ENCODE peak calls at places on chromosomes 6 and 20, in seven cellular contexts. One of them, this sample, is unnamed.

GRCh38 chr6:52551483-52552277 is 25.2 kb downstream of the TRAM2 start:
- DNase-seq in foreskin fibroblast: peak
- DNase-seq in HCT116: no peak
- DNase-seq in osteocyte: peak
- DNase-seq in GM23338: peak
- DNase-seq in fibroblast of the aortic adventitia: peak
- DNase-seq in psoas muscle: peak
- DNase-seq in this sample: peak

GRCh38 chr6:150320450-150320849 is 48.4 kb upstream of the IYD start:
- DNase-seq in fibroblast of the aortic adventitia: peak
- DNase-seq in psoas muscle: peak
- DNase-seq in foreskin fibroblast: no peak
- DNase-seq in HCT116: no peak
- DNase-seq in osteocyte: no peak
- DNase-seq in GM23338: no peak
- DNase-seq in this sample: no peak

GRCh38 chr20:13105071-13105470 is 96.3 kb downstream of the SPTLC3 start:
- DNase-seq in osteocyte: no peak
- DNase-seq in foreskin fibroblast: no peak
- DNase-seq in psoas muscle: no peak
- DNase-seq in GM23338: peak
- DNase-seq in HCT116: no peak
- DNase-seq in fibroblast of the aortic adventitia: no peak
- DNase-seq in this sample: no peak

GRCh38 chr6:12356983-12357972 is 67.1 kb downstream of the EDN1 start:
- DNase-seq in osteocyte: no peak
- DNase-seq in fibroblast of the aortic adventitia: no peak
- DNase-seq in foreskin fibroblast: peak
- DNase-seq in GM23338: no peak
- DNase-seq in psoas muscle: no peak
- DNase-seq in HCT116: no peak
- DNase-seq in this sample: no peak

GRCh38 chr6:71203211-71203610 is 85.4 kb upstream of the OGFRL1 start:
- DNase-seq in psoas muscle: no peak
- DNase-seq in osteocyte: no peak
- DNase-seq in GM23338: no peak
- DNase-seq in HCT116: no peak
- DNase-seq in foreskin fibroblast: no peak
- DNase-seq in fibroblast of the aortic adventitia: no peak
- DNase-seq in this sample: no peak

GRCh38 chr20:47950103-47950502 is 164.8 kb upstream of the SULF2 start:
- DNase-seq in osteocyte: no peak
- DNase-seq in fibroblast of the aortic adventitia: no peak
- DNase-seq in GM23338: no peak
- DNase-seq in foreskin fibroblast: no peak
- DNase-seq in HCT116: no peak
- DNase-seq in psoas muscle: no peak
- DNase-seq in this sample: no peak

GRCh38 chr20:63551068-63551467 is 2.9 kb upstream of the FNDC11 start:
- DNase-seq in osteocyte: no peak
- DNase-seq in psoas muscle: no peak
- DNase-seq in foreskin fibroblast: peak
- DNase-seq in GM23338: no peak
- DNase-seq in HCT116: no peak
- DNase-seq in fibroblast of the aortic adventitia: no peak
- DNase-seq in this sample: no peak

GRCh38 chr6:29989211-29989610 is 46.9 kb downstream of the HLA-A start:
- DNase-seq in HCT116: no peak
- DNase-seq in fibroblast of the aortic adventitia: no peak
- DNase-seq in psoas muscle: no peak
- DNase-seq in osteocyte: no peak
- DNase-seq in foreskin fibroblast: peak
- DNase-seq in GM23338: no peak
- DNase-seq in this sample: peak

GRCh38 chr6:137892271-137892708 is 25.2 kb downstream of the TNFAIP3 start:
- DNase-seq in foreskin fibroblast: peak
- DNase-seq in psoas muscle: no peak
- DNase-seq in osteocyte: no peak
- DNase-seq in GM23338: no peak
- DNase-seq in fibroblast of the aortic adventitia: peak
- DNase-seq in HCT116: no peak
- DNase-seq in this sample: no peak

GRCh38 chr20:22771706-22772105 is 187.3 kb upstream of the FOXA2 start:
- DNase-seq in fibroblast of the aortic adventitia: no peak
- DNase-seq in foreskin fibroblast: no peak
- DNase-seq in HCT116: no peak
- DNase-seq in psoas muscle: no peak
- DNase-seq in osteocyte: no peak
- DNase-seq in GM23338: no peak
- DNase-seq in this sample: no peak

GRCh38 chr6:93968126-93968525 is 548.8 kb upstream of the EPHA7 start:
- DNase-seq in HCT116: no peak
- DNase-seq in osteocyte: no peak
- DNase-seq in fibroblast of the aortic adventitia: no peak
- DNase-seq in psoas muscle: no peak
- DNase-seq in foreskin fibroblast: no peak
- DNase-seq in GM23338: no peak
- DNase-seq in this sample: no peak

GRCh38 chr20:17520583-17520982 is 10.6 kb downstream of the BFSP1 start:
- DNase-seq in osteocyte: no peak
- DNase-seq in fibroblast of the aortic adventitia: no peak
- DNase-seq in psoas muscle: no peak
- DNase-seq in HCT116: no peak
- DNase-seq in foreskin fibroblast: no peak
- DNase-seq in GM23338: peak
- DNase-seq in this sample: no peak

GRCh38 chr20:18090044-18090443 is 32.3 kb upstream of the OVOL2 start:
- DNase-seq in psoas muscle: no peak
- DNase-seq in foreskin fibroblast: no peak
- DNase-seq in GM23338: no peak
- DNase-seq in HCT116: no peak
- DNase-seq in osteocyte: peak
- DNase-seq in fibroblast of the aortic adventitia: no peak
- DNase-seq in this sample: no peak

GRCh38 chr20:62936996-62937352 is 973 bp upstream of the GID8 start:
- DNase-seq in GM23338: no peak
- DNase-seq in psoas muscle: no peak
- DNase-seq in HCT116: no peak
- DNase-seq in osteocyte: no peak
- DNase-seq in fibroblast of the aortic adventitia: peak
- DNase-seq in foreskin fibroblast: peak
- DNase-seq in this sample: no peak

GRCh38 chr6:109456283-109456583 is 661 bp upstream of the MICAL1 start:
- DNase-seq in fibroblast of the aortic adventitia: no peak
- DNase-seq in HCT116: no peak
- DNase-seq in foreskin fibroblast: no peak
- DNase-seq in osteocyte: no peak
- DNase-seq in GM23338: peak
- DNase-seq in psoas muscle: no peak
- DNase-seq in this sample: peak

GRCh38 chr6:30820196-30820595 is 64.1 kb upstream of the DDR1 start:
- DNase-seq in GM23338: no peak
- DNase-seq in osteocyte: no peak
- DNase-seq in fibroblast of the aortic adventitia: peak
- DNase-seq in HCT116: peak
- DNase-seq in psoas muscle: peak
- DNase-seq in foreskin fibroblast: peak
- DNase-seq in this sample: no peak

GRCh38 chr6:105794263-105794662 is 291.9 kb upstream of the PRDM1 start:
- DNase-seq in GM23338: peak
- DNase-seq in HCT116: no peak
- DNase-seq in osteocyte: no peak
- DNase-seq in foreskin fibroblast: peak
- DNase-seq in psoas muscle: peak
- DNase-seq in fibroblast of the aortic adventitia: peak
- DNase-seq in this sample: peak

GRCh38 chr6:36724514-36725385 is 27.1 kb downstream of the RAB44 start:
- DNase-seq in HCT116: peak
- DNase-seq in GM23338: peak
- DNase-seq in foreskin fibroblast: peak
- DNase-seq in osteocyte: no peak
- DNase-seq in fibroblast of the aortic adventitia: peak
- DNase-seq in psoas muscle: peak
- DNase-seq in this sample: peak
- TF ChIP-seq CTCF in HCT116: peak
- TF ChIP-seq CTCF in GM23338: peak
- TF ChIP-seq CTCF in foreskin fibroblast: peak
- TF ChIP-seq CTCF in osteocyte: peak
- TF ChIP-seq CTCF in fibroblast of the aortic adventitia: peak
- TF ChIP-seq CTCF in psoas muscle: peak
- TF ChIP-seq CTCF in this sample: peak

DNA sequence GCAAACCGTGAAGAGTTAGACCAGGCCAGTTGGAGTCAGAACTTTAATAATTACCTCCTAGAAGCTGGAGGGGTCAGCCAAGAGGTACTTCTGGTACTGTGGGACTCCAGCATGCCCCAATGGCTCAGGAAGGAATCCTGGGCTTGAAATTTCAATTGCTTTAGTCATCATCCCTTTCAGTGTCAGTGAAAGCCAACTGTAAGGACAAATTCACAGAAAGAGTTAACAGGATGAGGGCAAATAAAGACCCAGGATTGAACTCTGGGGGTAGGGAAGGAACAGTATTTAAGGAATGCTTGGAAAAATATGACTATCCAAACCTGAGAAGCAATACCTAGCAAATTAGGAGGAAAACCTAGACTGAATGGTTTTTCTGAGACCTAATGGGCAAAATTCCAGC is 735.1 kb upstream of the MARCKS start:
- DNase-seq in psoas muscle: no peak
- DNase-seq in osteocyte: no peak
- DNase-seq in foreskin fibroblast: peak
- DNase-seq in HCT116: peak
- DNase-seq in GM23338: peak
- DNase-seq in fibroblast of the aortic adventitia: peak
- DNase-seq in this sample: peak
- TF ChIP-seq CTCF in psoas muscle: no peak
- TF ChIP-seq CTCF in osteocyte: peak
- TF ChIP-seq CTCF in foreskin fibroblast: peak
- TF ChIP-seq CTCF in HCT116: peak
- TF ChIP-seq CTCF in GM23338: peak
- TF ChIP-seq CTCF in fibroblast of the aortic adventitia: peak
- TF ChIP-seq CTCF in this sample: peak

DNA sequence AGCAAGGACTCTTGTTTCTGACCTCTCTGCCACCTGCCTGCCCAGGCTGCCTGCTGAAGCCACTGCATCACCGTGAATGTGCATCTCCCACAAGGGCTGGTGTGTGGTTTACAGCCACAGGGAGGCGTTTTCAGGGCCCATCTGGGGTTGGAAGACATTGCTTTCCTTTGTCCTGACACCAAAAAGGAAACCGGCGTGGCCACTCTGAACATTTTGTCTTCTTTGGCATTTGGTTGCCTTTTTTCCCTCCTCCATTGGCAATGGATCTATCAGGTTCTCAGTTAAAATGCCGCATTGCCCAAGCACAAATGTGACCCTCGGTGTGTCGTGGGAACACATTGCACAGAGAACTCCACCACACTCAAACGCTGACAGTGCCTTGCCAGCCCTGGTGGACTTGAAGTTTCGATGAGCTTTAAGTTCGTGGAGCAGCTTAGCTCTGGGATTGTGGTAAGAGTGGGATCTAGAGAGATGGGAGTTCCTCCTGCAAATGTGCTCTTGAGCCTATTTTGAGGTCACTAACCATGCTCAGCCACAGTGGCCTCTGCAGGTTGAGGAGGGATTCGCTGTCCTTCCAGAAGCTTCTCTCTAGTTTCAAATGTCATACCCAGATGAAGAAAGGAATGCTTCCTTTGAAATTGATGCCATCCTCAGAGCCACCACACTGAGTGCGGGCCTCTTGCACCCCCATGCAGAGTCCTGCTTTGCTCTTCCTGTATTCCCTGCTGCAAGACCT is 14.8 kb upstream of the PCK1 start:
- DNase-seq in osteocyte: no peak
- DNase-seq in psoas muscle: no peak
- DNase-seq in GM23338: peak
- DNase-seq in foreskin fibroblast: no peak
- DNase-seq in HCT116: no peak
- DNase-seq in fibroblast of the aortic adventitia: no peak
- DNase-seq in this sample: peak
- TF ChIP-seq CTCF in osteocyte: no peak
- TF ChIP-seq CTCF in psoas muscle: no peak
- TF ChIP-seq CTCF in GM23338: peak
- TF ChIP-seq CTCF in foreskin fibroblast: no peak
- TF ChIP-seq CTCF in HCT116: no peak
- TF ChIP-seq CTCF in fibroblast of the aortic adventitia: no peak
- TF ChIP-seq CTCF in this sample: peak

GRCh38 chr6:28809947-28810654 is 113.7 kb downstream of the TRIM27 start:
- DNase-seq in foreskin fibroblast: peak
- DNase-seq in HCT116: no peak
- DNase-seq in fibroblast of the aortic adventitia: no peak
- DNase-seq in osteocyte: no peak
- DNase-seq in psoas muscle: no peak
- DNase-seq in GM23338: peak
- DNase-seq in this sample: peak
- TF ChIP-seq CTCF in foreskin fibroblast: no peak
- TF ChIP-seq CTCF in HCT116: no peak
- TF ChIP-seq CTCF in fibroblast of the aortic adventitia: no peak
- TF ChIP-seq CTCF in osteocyte: no peak
- TF ChIP-seq CTCF in psoas muscle: no peak
- TF ChIP-seq CTCF in GM23338: peak
- TF ChIP-seq CTCF in this sample: peak

DNA sequence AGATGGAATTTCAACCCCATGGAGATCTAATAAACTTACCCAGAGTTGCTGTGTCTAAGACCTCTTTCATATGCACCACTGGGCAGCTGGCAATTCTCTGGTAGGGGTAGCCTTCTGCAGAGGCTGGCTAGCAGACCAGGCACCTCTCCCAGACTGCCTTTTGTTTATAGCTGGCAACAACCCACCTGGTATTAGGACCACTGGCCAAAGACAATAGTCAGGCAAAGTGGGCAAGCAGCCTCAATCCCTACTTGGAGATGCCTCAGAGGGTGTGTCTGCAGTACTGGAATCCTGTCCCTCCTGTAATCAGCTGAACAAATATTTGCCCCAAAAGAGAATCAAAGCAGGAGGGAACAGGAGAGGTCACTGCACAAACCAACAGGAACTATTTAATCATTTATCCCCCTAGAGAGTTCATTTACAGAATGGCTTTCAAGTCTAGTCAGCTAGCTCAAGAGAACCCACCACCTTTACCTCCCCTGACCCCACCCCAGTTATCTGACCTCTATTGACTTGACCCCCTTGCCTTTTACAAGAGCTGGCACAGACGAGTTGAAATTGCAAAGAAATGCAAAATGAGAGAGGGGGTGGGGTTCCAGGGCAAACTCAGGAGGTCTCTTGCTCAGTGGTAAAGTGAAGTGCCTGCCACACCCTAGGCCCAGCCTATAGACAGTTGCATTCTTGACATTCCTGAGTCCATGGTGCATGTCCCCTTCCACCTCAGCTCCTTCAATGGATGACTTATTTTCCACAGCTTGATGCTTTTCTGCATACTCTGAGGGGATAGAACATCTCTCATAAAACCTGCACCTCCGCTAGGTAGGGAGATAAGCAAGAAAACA is 2.8 kb downstream of the BCL2L1 start:
- DNase-seq in fibroblast of the aortic adventitia: peak
- DNase-seq in foreskin fibroblast: peak
- DNase-seq in osteocyte: no peak
- DNase-seq in GM23338: peak
- DNase-seq in psoas muscle: no peak
- DNase-seq in HCT116: no peak
- DNase-seq in this sample: peak
- TF ChIP-seq CTCF in fibroblast of the aortic adventitia: no peak
- TF ChIP-seq CTCF in foreskin fibroblast: no peak
- TF ChIP-seq CTCF in osteocyte: no peak
- TF ChIP-seq CTCF in GM23338: no peak
- TF ChIP-seq CTCF in psoas muscle: no peak
- TF ChIP-seq CTCF in HCT116: no peak
- TF ChIP-seq CTCF in this sample: no peak

GRCh38 chr6:33822575-33823395 is 19.0 kb upstream of the MLN start:
- DNase-seq in HCT116: peak
- DNase-seq in fibroblast of the aortic adventitia: no peak
- DNase-seq in foreskin fibroblast: peak
- DNase-seq in osteocyte: no peak
- DNase-seq in psoas muscle: no peak
- DNase-seq in GM23338: peak
- DNase-seq in this sample: peak
- TF ChIP-seq CTCF in HCT116: no peak
- TF ChIP-seq CTCF in fibroblast of the aortic adventitia: peak
- TF ChIP-seq CTCF in foreskin fibroblast: peak
- TF ChIP-seq CTCF in osteocyte: peak
- TF ChIP-seq CTCF in psoas muscle: no peak
- TF ChIP-seq CTCF in GM23338: peak
- TF ChIP-seq CTCF in this sample: peak